ENCODE peak calls at places on chromosomes 16 and 17, in ten cellular contexts. S is iPS DF 6.9, D is AG04450, U is RWPE1, W is heart left ventricle, C is IMR-90, J is adrenal gland, Y is prostate gland, H is A549, Z is ascending aorta. E is an unnamed sample.

GRCh38 chr17:75875940-75876189 is 2.5 kb downstream of the TRIM47 start:
- DNase-seq in S (no peak), D (no peak), U (peak), W (peak), C (no peak), J (no peak), Y (peak), H (no peak), Z (no peak), E (no peak)

GRCh38 chr16:27721548-27722265 is 171.8 kb downstream of the KATNIP start:
- DNase-seq in S (no peak), D (peak), U (no peak), W (peak), C (peak), J (peak), Y (no peak), H (no peak), Z (peak), E (no peak)

GRCh38 chr16:3248596-3248995 is 7.8 kb downstream of the MEFV start:
- DNase-seq in S (no peak), D (no peak), U (no peak), W (no peak), C (no peak), J (peak), Y (no peak), H (no peak), Z (no peak), E (no peak)

GRCh38 chr17:77441130-77441920 is 300.6 kb downstream of the SEC14L1 start:
- DNase-seq in S (no peak), D (no peak), U (no peak), W (no peak), C (no peak), J (no peak), Y (no peak), H (no peak), Z (no peak), E (no peak)

GRCh38 chr17:66900126-66901010 is 64.1 kb upstream of the CACNG4 start:
- DNase-seq in S (no peak), D (no peak), U (peak), W (no peak), C (peak), J (no peak), Y (no peak), H (peak), Z (no peak), E (no peak)

GRCh38 chr17:78783711-78784396 is 1.8 kb upstream of the CYTH1 start:
- DNase-seq in S (no peak), D (no peak), U (no peak), W (no peak), C (no peak), J (no peak), Y (no peak), H (no peak), Z (no peak), E (no peak)

GRCh38 chr16:70777973-70778406 is 23.0 kb downstream of the VAC14 start:
- DNase-seq in S (no peak), D (no peak), U (no peak), W (no peak), C (peak), J (no peak), Y (peak), H (peak), Z (no peak), E (no peak)

GRCh38 chr17:39150795-39151679 is at the start of gene PLXDC1:
- DNase-seq in S (no peak), D (no peak), U (no peak), W (no peak), C (no peak), J (no peak), Y (no peak), H (no peak), Z (no peak), E (no peak)

GRCh38 chr17:50034504-50035364 is 21.2 kb upstream of the ITGA3 start:
- DNase-seq in S (no peak), D (no peak), U (no peak), W (no peak), C (no peak), J (no peak), Y (no peak), H (no peak), Z (peak), E (no peak)

GRCh38 chr16:10296956-10297340 is 88.9 kb upstream of the ATF7IP2 start:
- DNase-seq in S (no peak), D (no peak), U (no peak), W (no peak), C (no peak), J (no peak), Y (no peak), H (no peak), Z (no peak), E (no peak)

GRCh38 chr17:81792675-81793615 is 11.0 kb upstream of the GCGR start:
- DNase-seq in S (no peak), D (no peak), U (no peak), W (no peak), C (no peak), J (no peak), Y (no peak), H (no peak), Z (no peak), E (no peak)

GRCh38 chr17:66904760-66905637 is 59.5 kb upstream of the CACNG4 start:
- DNase-seq in S (no peak), D (no peak), U (peak), W (peak), C (peak), J (peak), Y (peak), H (peak), Z (no peak), E (no peak)

GRCh38 chr16:81524382-81524781 is 79.8 kb downstream of the CMIP start:
- DNase-seq in S (no peak), D (no peak), U (no peak), W (peak), C (no peak), J (no peak), Y (no peak), H (no peak), Z (no peak), E (no peak)

GRCh38 chr16:81419806-81420205 is 24.8 kb upstream of the CMIP start:
- DNase-seq in S (no peak), D (no peak), U (no peak), W (no peak), C (no peak), J (no peak), Y (no peak), H (no peak), Z (no peak), E (no peak)

GRCh38 chr17:42016411-42016831 is 818 bp downstream of the DNAJC7 start:
- DNase-seq in S (no peak), D (no peak), U (no peak), W (no peak), C (peak), J (no peak), Y (no peak), H (no peak), Z (no peak), E (no peak)

GRCh38 chr16:27270389-27270788 is 1.8 kb upstream of the NSMCE1 start:
- DNase-seq in S (no peak), D (no peak), U (no peak), W (no peak), C (no peak), J (no peak), Y (no peak), H (no peak), Z (no peak), E (no peak)

GRCh38 chr16:175145-175949 is 1.1 kb upstream of the HBA1 start:
- DNase-seq in S (no peak), D (no peak), U (no peak), W (no peak), C (no peak), J (no peak), Y (no peak), H (no peak), Z (no peak), E (no peak)

GRCh38 chr16:81866820-81867440 is 87.8 kb downstream of the PLCG2 start:
- DNase-seq in S (no peak), D (no peak), U (no peak), W (peak), C (no peak), J (peak), Y (no peak), H (no peak), Z (peak), E (no peak)

GRCh38 chr17:75634754-75635609 is 1.7 kb downstream of the SMIM5 start:
- DNase-seq in S (no peak), D (no peak), U (no peak), W (peak), C (no peak), J (no peak), Y (no peak), H (no peak), Z (no peak), E (no peak)

GRCh38 chr17:78001182-78001581 is 42.7 kb downstream of the TNRC6C start:
- DNase-seq in S (no peak), D (no peak), U (no peak), W (no peak), C (peak), J (no peak), Y (no peak), H (no peak), Z (no peak), E (no peak)

GRCh38 chr17:60164697-60165096 is 14.9 kb downstream of the CA4 start:
- DNase-seq in S (no peak), D (no peak), U (no peak), W (no peak), C (no peak), J (no peak), Y (no peak), H (no peak), Z (no peak), E (no peak)

GRCh38 chr16:87853411-87854052 is 15.8 kb downstream of the SLC7A5 start:
- DNase-seq in S (no peak), D (peak), U (peak), W (peak), C (peak), J (peak), Y (peak), H (peak), Z (peak), E (peak)
- H3K27ac ChIP-seq in S (no peak), D (peak), U (peak), W (peak), C (peak), J (no peak), Y (peak), H (peak), Z (peak), E (peak)

GRCh38 chr17:45338023-45338781 is 21.4 kb upstream of the MAP3K14 start:
- DNase-seq in S (no peak), D (no peak), U (no peak), W (peak), C (no peak), J (no peak), Y (no peak), H (no peak), Z (peak), E (no peak)

GRCh38 chr17:45339646-45340605 is 23.1 kb upstream of the MAP3K14 start:
- DNase-seq in S (no peak), D (no peak), U (no peak), W (no peak), C (no peak), J (no peak), Y (no peak), H (no peak), Z (peak), E (no peak)

GRCh38 chr17:45336390-45337182 is 19.8 kb upstream of the MAP3K14 start:
- DNase-seq in S (no peak), D (no peak), U (no peak), W (no peak), C (no peak), J (no peak), Y (no peak), H (no peak), Z (peak), E (no peak)

GRCh38 chr17:45341389-45342158 is 24.8 kb upstream of the MAP3K14 start:
- DNase-seq in S (peak), D (peak), U (peak), W (peak), C (peak), J (peak), Y (no peak), H (peak), Z (peak), E (no peak)

GRCh38 chr17:45338996-45339535 is 22.2 kb upstream of the MAP3K14 start:
- DNase-seq in S (no peak), D (no peak), U (no peak), W (no peak), C (no peak), J (no peak), Y (no peak), H (no peak), Z (peak), E (no peak)
- H3K27ac ChIP-seq in S (no peak), D (no peak), U (no peak), W (peak), C (no peak), J (no peak), Y (no peak), H (peak), Z (peak), E (no peak)

GRCh38 chr17:17765921-17766320 is 70.9 kb downstream of the SREBF1 start:
- DNase-seq in S (no peak), D (no peak), U (no peak), W (no peak), C (no peak), J (no peak), Y (no peak), H (no peak), Z (no peak), E (no peak)
- H3K27ac ChIP-seq in S (no peak), D (no peak), U (peak), W (no peak), C (no peak), J (no peak), Y (no peak), H (peak), Z (no peak), E (peak)

GRCh38 chr17:19538095-19539039 is 4.7 kb downstream of the SLC47A1 start:
- DNase-seq in S (no peak), D (no peak), U (no peak), W (peak), C (no peak), J (peak), Y (no peak), H (no peak), Z (no peak), E (no peak)

GRCh38 chr17:19540706-19541370 is 7.2 kb downstream of the SLC47A1 start:
- DNase-seq in S (no peak), D (no peak), U (no peak), W (no peak), C (no peak), J (no peak), Y (no peak), H (no peak), Z (no peak), E (no peak)

GRCh38 chr17:19539841-19540311 is 6.2 kb downstream of the SLC47A1 start:
- DNase-seq in S (no peak), D (no peak), U (no peak), W (no peak), C (no peak), J (peak), Y (no peak), H (no peak), Z (no peak), E (no peak)

GRCh38 chr17:19537116-19537515 is 3.5 kb downstream of the SLC47A1 start:
- DNase-seq in S (no peak), D (no peak), U (no peak), W (no peak), C (no peak), J (no peak), Y (no peak), H (no peak), Z (no peak), E (no peak)

GRCh38 chr17:19539040-19539399 is 5.4 kb downstream of the SLC47A1 start:
- DNase-seq in S (no peak), D (no peak), U (no peak), W (no peak), C (no peak), J (peak), Y (no peak), H (no peak), Z (no peak), E (no peak)
- H3K27ac ChIP-seq in S (no peak), D (no peak), U (peak), W (no peak), C (no peak), J (peak), Y (peak), H (no peak), Z (no peak), E (no peak)